ENCODE peak calls at places on chromosomes 11 and 22, in six cellular contexts. B, W, L, S, R and D are unnamed samples.

GRCh38 chr11:71324788-71325417 is 72.5 kb upstream of the SHANK2 start:
- DNase-seq in B (no peak), W (no peak), L (no peak), S (no peak), R (no peak), D (no peak)

GRCh38 chr22:41919357-41920224 is 4.7 kb upstream of the SHISA8 start:
- DNase-seq in B (no peak), W (peak; percentile 97), L (peak; percentile 70), S (peak; percentile 31), R (peak; percentile 62), D (peak; percentile 7)

GRCh38 chr11:67439321-67440228 is 2.1 kb upstream of the PTPRCAP start:
- DNase-seq in B (peak; percentile 14), W (peak; percentile 61), L (no peak), S (peak; percentile 25), R (no peak), D (no peak)

GRCh38 chr11:65853249-65853979 is 4.6 kb downstream of the CFL1 start:
- DNase-seq in B (no peak), W (peak; percentile 68), L (no peak), S (no peak), R (no peak), D (no peak)

GRCh38 chr11:69293819-69294505 is at the start of gene MYEOV:
- DNase-seq in B (peak; percentile 21), W (peak; percentile 79), L (peak; percentile 51), S (peak; percentile 55), R (peak; percentile 98), D (no peak)

GRCh38 chr11:19879309-19880087 is 166.9 kb downstream of the NAV2 start:
- DNase-seq in B (no peak), W (no peak), L (no peak), S (no peak), R (no peak), D (no peak)

GRCh38 chr11:132062541-132062940 is 692.1 kb downstream of the NTM start:
- DNase-seq in B (peak; percentile 16), W (no peak), L (peak; percentile 77), S (peak; percentile 55), R (no peak), D (no peak)

GRCh38 chr11:115462757-115463156 is 41.5 kb downstream of the CADM1 start:
- DNase-seq in B (no peak), W (no peak), L (no peak), S (no peak), R (no peak), D (no peak)

GRCh38 chr11:60803273-60803936 is 18.3 kb downstream of the MS4A10 start:
- DNase-seq in B (no peak), W (peak; percentile 6), L (no peak), S (no peak), R (no peak), D (no peak)

GRCh38 chr22:28017859-28018258 is 98.8 kb upstream of the PITPNB start:
- DNase-seq in B (no peak), W (no peak), L (no peak), S (no peak), R (no peak), D (no peak)

GRCh38 chr11:125070699-125071254 is 7.7 kb downstream of the SLC37A2 start:
- DNase-seq in B (peak; percentile 84), W (no peak), L (peak; percentile 80), S (peak; percentile 85), R (peak; percentile 87), D (no peak)

GRCh38 chr11:267491-267994 is 10.7 kb upstream of the NLRP6 start:
- DNase-seq in B (no peak), W (no peak), L (no peak), S (no peak), R (peak; percentile 73), D (no peak)

GRCh38 chr11:45732343-45732742 is 66.9 kb upstream of the CHST1 start:
- DNase-seq in B (no peak), W (no peak), L (no peak), S (no peak), R (no peak), D (no peak)

GRCh38 chr22:35400335-35400680 is 368 bp downstream of the MCM5 start:
- DNase-seq in B (no peak), W (peak; percentile 54), L (no peak), S (no peak), R (peak; percentile 12), D (no peak)

GRCh38 chr22:30036656-30037055 is 43.6 kb upstream of the HORMAD2 start:
- DNase-seq in B (no peak), W (no peak), L (no peak), S (peak; percentile 40), R (peak; percentile 29), D (no peak)

GRCh38 chr11:66857927-66858185 is 992 bp downstream of the LRFN4 start:
- DNase-seq in B (no peak), W (peak; percentile 53), L (no peak), S (no peak), R (no peak), D (no peak)

GRCh38 chr11:68321293-68322030 is 9.1 kb downstream of the LRP5 start:
- DNase-seq in B (no peak), W (no peak), L (no peak), S (no peak), R (no peak), D (no peak)

GRCh38 chr11:123145220-123145619 is 49.8 kb downstream of the CLMP start:
- DNase-seq in B (peak; percentile 92), W (no peak), L (peak; percentile 87), S (peak; percentile 96), R (no peak), D (peak; percentile 58)

GRCh38 chr22:44425356-44425755 is 72.7 kb downstream of the RTL6 start:
- DNase-seq in B (peak; percentile 21), W (no peak), L (no peak), S (no peak), R (no peak), D (no peak)
- H3K4me3 ChIP-seq in B (no peak overlapping the region), W (no peak overlapping the region), L (no peak overlapping the region), S (no peak overlapping the region), R (no peak overlapping the region), D (no peak overlapping the region)

DNA sequence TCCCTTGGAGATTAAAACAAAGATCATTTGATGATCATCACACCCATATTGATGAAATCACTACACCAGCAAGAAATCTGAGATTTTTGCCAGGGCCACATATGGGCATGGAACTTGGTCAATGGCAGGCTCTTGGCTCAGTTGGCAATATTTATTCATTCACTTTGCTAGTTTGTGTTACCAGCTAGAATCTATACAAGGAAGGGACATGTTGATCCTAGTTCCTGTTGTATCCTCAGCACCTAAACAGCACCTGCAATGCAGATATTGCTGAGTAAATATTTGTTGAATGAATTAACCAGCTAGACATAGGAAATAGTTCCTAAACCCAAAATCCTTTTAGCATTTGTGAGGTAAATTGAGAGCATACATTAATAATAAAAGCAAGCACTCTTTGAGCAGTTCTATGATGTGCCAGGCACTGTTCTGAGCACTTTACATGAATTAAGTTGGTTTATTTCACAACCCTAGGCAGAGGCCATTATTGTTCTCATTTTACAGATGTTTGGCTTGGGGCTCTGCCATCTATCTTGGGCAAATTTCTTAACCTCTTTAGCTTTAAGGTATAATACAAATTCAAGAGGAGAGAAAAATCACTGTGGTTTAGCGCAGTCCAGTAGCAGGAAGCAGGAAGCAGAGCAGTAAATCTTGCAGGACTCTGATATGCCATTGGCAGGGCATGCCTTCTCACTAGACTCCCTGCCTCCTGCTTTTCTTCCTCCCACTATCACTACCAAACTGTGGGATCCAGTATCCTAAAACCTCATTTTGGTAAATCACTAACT is 1.6 kb downstream of the TRIM68 start:
- DNase-seq in B (peak; percentile 44), W (no peak), L (peak; percentile 49), S (peak; percentile 51), R (no peak), D (peak; percentile 31)
- H3K4me3 ChIP-seq in B (peak overlapping the region; percentile 75), W (no peak overlapping the region), L (no peak overlapping the region), S (no peak overlapping the region), R (peak overlapping the region; percentile 68), D (peak overlapping the region; percentile 73)

DNA sequence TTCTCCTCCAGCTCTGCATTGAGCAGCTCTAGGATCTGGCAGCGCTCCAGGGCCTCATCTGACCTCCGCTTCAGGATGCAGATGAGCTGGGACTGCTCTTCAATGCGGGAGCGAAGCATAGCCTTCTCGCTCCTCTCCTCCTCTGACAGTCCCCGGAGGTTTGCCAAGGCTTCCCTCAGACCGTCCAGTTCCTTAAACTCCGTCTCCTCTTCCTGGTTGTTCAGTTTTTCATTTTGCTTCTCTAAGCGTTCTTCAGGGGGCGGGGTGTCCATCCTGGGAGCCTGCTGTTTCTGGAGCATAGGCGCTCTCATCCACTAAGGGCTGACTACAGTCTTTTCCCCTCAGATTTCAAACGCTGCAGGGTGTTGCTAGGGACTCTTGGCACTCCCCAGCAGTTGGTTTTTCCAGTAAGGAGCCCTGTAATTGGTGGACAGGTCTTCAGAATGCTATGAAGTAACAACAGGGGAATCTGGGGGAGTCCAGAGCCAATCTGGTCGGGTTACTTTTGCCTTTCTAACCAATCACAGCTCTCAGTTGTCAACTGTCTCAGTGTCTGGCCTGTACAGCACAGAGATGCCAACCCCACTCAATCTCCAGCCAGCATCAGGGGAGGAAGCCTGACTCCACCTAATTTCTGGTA is at the start of gene CCDC89:
- DNase-seq in B (peak; percentile 99), W (peak; percentile 46), L (peak; percentile 98), S (peak; percentile 99), R (peak; percentile 18), D (peak; percentile 92)
- H3K4me3 ChIP-seq in B (peak within 1 kb of the TSS; percentile 54), W (no peak within 1 kb of the TSS), L (peak within 1 kb of the TSS; percentile 60), S (peak within 1 kb of the TSS; percentile 63), R (no peak within 1 kb of the TSS), D (peak within 1 kb of the TSS; percentile 57)

GRCh38 chr11:28736256-28736655 is 628.1 kb downstream of the METTL15 start:
- DNase-seq in B (no peak), W (no peak), L (no peak), S (no peak), R (no peak), D (no peak)
- H3K4me3 ChIP-seq in B (no peak overlapping the region), W (no peak overlapping the region), L (no peak overlapping the region), S (no peak overlapping the region), R (no peak overlapping the region), D (no peak overlapping the region)

DNA sequence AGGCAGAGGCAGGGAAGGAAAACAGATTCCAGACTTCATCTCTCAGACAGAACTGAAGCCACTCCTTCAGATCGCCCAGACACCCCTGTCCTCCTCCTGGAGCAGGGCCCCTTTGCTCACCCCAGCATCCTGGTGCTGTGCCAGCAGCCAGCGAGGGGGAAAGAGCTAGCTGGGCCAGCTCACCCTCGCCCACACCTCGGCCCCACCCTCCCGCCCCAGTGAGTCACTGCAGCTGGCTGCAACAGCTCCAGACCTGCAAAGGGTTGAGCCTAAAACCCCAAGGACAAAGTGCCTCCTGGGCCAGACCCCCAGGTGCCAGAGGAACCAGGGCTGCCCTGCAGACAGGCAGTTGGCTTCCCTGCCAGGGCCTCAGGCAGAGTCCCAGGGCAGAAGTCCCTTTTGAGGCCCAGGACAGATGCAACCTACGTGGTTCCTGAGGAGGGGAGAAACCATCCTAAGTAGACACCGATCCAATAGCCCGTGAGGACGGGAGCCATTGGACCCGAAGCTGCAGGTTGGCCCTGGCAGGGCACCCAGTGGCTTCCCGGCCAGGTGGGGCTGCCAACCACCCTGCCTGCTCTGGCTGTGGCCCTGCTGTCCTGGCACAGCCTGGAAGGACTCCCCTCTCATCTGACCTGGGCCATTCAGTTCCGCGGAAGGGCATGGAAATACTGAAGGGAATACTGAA is 7.2 kb downstream of the AHNAK start:
- DNase-seq in B (peak; percentile 91), W (no peak), L (peak; percentile 84), S (peak; percentile 87), R (peak; percentile 41), D (peak; percentile 82)
- H3K4me3 ChIP-seq in B (peak overlapping the region; percentile 98), W (no peak overlapping the region), L (peak overlapping the region; percentile 27), S (peak overlapping the region; percentile 33), R (no peak overlapping the region), D (peak overlapping the region; percentile 35)